ENCODE peak calls at places on chromosomes 7 and 10, in six cellular contexts. R, F, O, A, N and K are unnamed samples.

GRCh38 chr7:80825499-80825898 is 93.4 kb downstream of the SEMA3C start:
- DNase-seq in R (no peak), F (no peak), O (no peak), A (no peak), N (no peak), K (no peak)

GRCh38 chr7:93622036-93622714 is 47.7 kb upstream of the CALCR start:
- DNase-seq in R (no peak), F (peak; percentile 50), O (no peak), A (no peak), N (peak; percentile 1), K (peak; percentile 43)

GRCh38 chr10:71971769-71972555 is 7.8 kb downstream of the CHST3 start:
- DNase-seq in R (no peak), F (no peak), O (no peak), A (no peak), N (no peak), K (no peak)

GRCh38 chr7:127251458-127252379 is 1.0 kb downstream of the GRM8 start:
- DNase-seq in R (no peak), F (no peak), O (no peak), A (no peak), N (no peak), K (no peak)

GRCh38 chr7:132321387-132321786 is 254.9 kb downstream of the PLXNA4 start:
- DNase-seq in R (no peak), F (no peak), O (no peak), A (no peak), N (no peak), K (no peak)

GRCh38 chr10:118966131-118967125 is 63.1 kb upstream of the NANOS1 start:
- DNase-seq in R (no peak), F (no peak), O (no peak), A (peak; percentile 41), N (no peak), K (no peak)

GRCh38 chr7:128963327-128963757 is 25.6 kb downstream of the IRF5 start:
- DNase-seq in R (no peak), F (peak; percentile 3), O (no peak), A (no peak), N (no peak), K (peak; percentile 8)

GRCh38 chr7:45651540-45651939 is 77.4 kb downstream of the ADCY1 start:
- DNase-seq in R (no peak), F (no peak), O (no peak), A (no peak), N (no peak), K (no peak)

GRCh38 chr7:137583199-137583598 is 239.7 kb upstream of the PTN start:
- DNase-seq in R (no peak), F (peak; percentile 21), O (no peak), A (no peak), N (no peak), K (no peak)

GRCh38 chr7:159070422-159071148 is 74.1 kb downstream of the VIPR2 start:
- DNase-seq in R (peak; percentile 41), F (peak; percentile 22), O (no peak), A (no peak), N (no peak), K (no peak)

GRCh38 chr10:32210306-32211045 is 136.5 kb downstream of the EPC1 start:
- DNase-seq in R (no peak), F (peak; percentile 70), O (peak; percentile 42), A (no peak), N (peak; percentile 82), K (peak; percentile 68)

GRCh38 chr10:116891208-116891607 is 41.9 kb downstream of the ENO4 start:
- DNase-seq in R (no peak), F (peak; percentile 87), O (peak; percentile 26), A (no peak), N (peak; percentile 12), K (peak; percentile 45)

GRCh38 chr7:130476287-130477001 is 15.4 kb upstream of the MEST start:
- DNase-seq in R (no peak), F (no peak), O (no peak), A (no peak), N (no peak), K (peak; percentile 74)

GRCh38 chr10:6786579-6787031 is 206.5 kb upstream of the PRKCQ start:
- DNase-seq in R (no peak), F (peak; percentile 70), O (no peak), A (no peak), N (peak; percentile 54), K (peak; percentile 81)

GRCh38 chr10:112258407-112258806 is 24.8 kb upstream of the TECTB start:
- DNase-seq in R (no peak), F (no peak), O (no peak), A (no peak), N (no peak), K (no peak)

GRCh38 chr10:72490951-72491350 is 134.9 kb downstream of the MICU1 start:
- DNase-seq in R (no peak), F (peak; percentile 35), O (no peak), A (no peak), N (no peak), K (peak; percentile 79)

GRCh38 chr10:128125416-128125943 is 743 bp downstream of the MKI67 start:
- DNase-seq in R (no peak), F (no peak), O (no peak), A (no peak), N (no peak), K (no peak)

GRCh38 chr7:157282141-157282801 is 54.5 kb upstream of the DNAJB6 start:
- DNase-seq in R (no peak), F (no peak), O (peak; percentile 72), A (no peak), N (no peak), K (no peak)

GRCh38 chr10:77138541-77138940 is 499.1 kb downstream of the KCNMA1 start:
- DNase-seq in R (no peak), F (no peak), O (no peak), A (no peak), N (no peak), K (peak; percentile 55)

GRCh38 chr10:124298891-124299290 is 119.8 kb downstream of the OAT start:
- DNase-seq in R (no peak), F (no peak), O (no peak), A (no peak), N (no peak), K (no peak)

GRCh38 chr10:65769828-65770227 is 1156.0 kb upstream of the LRRTM3 start:
- DNase-seq in R (no peak), F (no peak), O (no peak), A (no peak), N (no peak), K (peak; percentile 12)

GRCh38 chr7:113652501-113652900 is 266.3 kb downstream of the PPP1R3A start:
- DNase-seq in R (no peak), F (peak; percentile 10), O (no peak), A (no peak), N (no peak), K (peak; percentile 70)

GRCh38 chr7:2728309-2729042 is 40.5 kb downstream of the AMZ1 start:
- DNase-seq in R (no peak), F (no peak), O (no peak), A (no peak), N (no peak), K (no peak)

GRCh38 chr7:27991006-27991528 is 189.5 kb downstream of the JAZF1 start:
- DNase-seq in R (no peak), F (no peak), O (no peak), A (no peak), N (no peak), K (no peak)

GRCh38 chr10:31219321-31219720 is 99.7 kb upstream of the ZEB1 start:
- DNase-seq in R (no peak), F (no peak), O (no peak), A (no peak), N (no peak), K (no peak)

GRCh38 chr7:953547-954327 is 743 bp downstream of the ADAP1 start:
- DNase-seq in R (peak; percentile 73), F (peak; percentile 42), O (no peak), A (peak; percentile 74), N (peak; percentile 65), K (no peak)

GRCh38 chr10:21750424-21750823 is 216.4 kb downstream of the MLLT10 start:
- DNase-seq in R (no peak), F (no peak), O (no peak), A (no peak), N (no peak), K (no peak)

GRCh38 chr10:86368046-86368445 is 1.5 kb upstream of the GRID1 start:
- DNase-seq in R (no peak), F (no peak), O (no peak), A (no peak), N (no peak), K (no peak)

GRCh38 chr10:131585761-131586160 is 274.2 kb upstream of the TCERG1L start:
- DNase-seq in R (no peak), F (no peak), O (no peak), A (no peak), N (no peak), K (no peak)

GRCh38 chr7:6579446-6579845 is 2.2 kb downstream of the ZDHHC4 start:
- DNase-seq in R (no peak), F (peak; percentile 21), O (no peak), A (no peak), N (no peak), K (no peak)

GRCh38 chr7:40306025-40306424 is 171.2 kb downstream of the SUGCT start:
- DNase-seq in R (no peak), F (no peak), O (no peak), A (no peak), N (no peak), K (no peak)

GRCh38 chr7:155951554-155952158 is 139.4 kb upstream of the SHH start:
- DNase-seq in R (peak; percentile 87), F (peak; percentile 72), O (peak; percentile 87), A (no peak), N (peak; percentile 86), K (no peak)

GRCh38 chr7:100676501-100677306 is 3.2 kb downstream of the GNB2 start:
- DNase-seq in R (no peak), F (no peak), O (no peak), A (no peak), N (no peak), K (no peak)

GRCh38 chr10:20890009-20890408 is 7.1 kb downstream of the NEBL start:
- DNase-seq in R (no peak), F (peak; percentile 29), O (no peak), A (no peak), N (no peak), K (peak; percentile 64)

GRCh38 chr7:92873776-92874175 is 37.4 kb upstream of the CDK6 start:
- DNase-seq in R (no peak), F (peak; percentile 36), O (no peak), A (no peak), N (no peak), K (peak; percentile 84)

GRCh38 chr10:113303747-113304146 is 249.1 kb upstream of the HABP2 start:
- DNase-seq in R (no peak), F (peak; percentile 43), O (no peak), A (no peak), N (no peak), K (peak; percentile 32)